ENCODE peak calls at places on chromosomes 5 and 9, in eight cellular contexts. P is left kidney, D is activated gamma-delta T cell treated with Interleukin-2 at 50 U/mL for 16 hours, H is heart right ventricle, A is neural crest cell, I is fibroblast of the aortic adventitia, S is pulmonary artery endothelial cell, T is T1000. B is an unnamed sample.

GRCh38 chr9:14315754-14316573 is 2.0 kb upstream of the NFIB start:
- DNase-seq in S (no peak), P (peak), D (no peak), T (no peak), H (no peak), A (no peak), I (peak), B (peak)

GRCh38 chr9:91420471-91421021 is 3.1 kb downstream of the NFIL3 start:
- DNase-seq in D (no peak), S (no peak), I (peak), H (no peak), T (no peak), P (no peak), A (no peak), B (no peak)

GRCh38 chr5:22627029-22627428 is 226.1 kb downstream of the CDH12 start:
- DNase-seq in A (no peak), T (no peak), I (no peak), P (no peak), S (no peak), D (no peak), H (no peak), B (no peak)

GRCh38 chr9:121688149-121688680 is 36.8 kb downstream of the DAB2IP start:
- DNase-seq in I (no peak), H (no peak), P (no peak), D (no peak), T (no peak), S (no peak), A (no peak), B (no peak)

GRCh38 chr9:119963798-119964372 is 594.6 kb upstream of the BRINP1 start:
- DNase-seq in P (peak), A (no peak), H (no peak), I (peak), T (peak), D (no peak), S (no peak), B (no peak)

GRCh38 chr5:112724901-112725300 is 12.8 kb upstream of the APC start:
- DNase-seq in A (no peak), D (no peak), H (no peak), P (no peak), I (no peak), S (no peak), T (no peak), B (no peak)

GRCh38 chr9:128902351-128903078 is 18.3 kb upstream of the PHYHD1 start:
- DNase-seq in P (no peak), H (no peak), D (peak), S (no peak), I (no peak), T (no peak), A (no peak), B (no peak)

GRCh38 chr5:1831677-1832313 is 30.6 kb downstream of the NDUFS6 start:
- DNase-seq in H (no peak), P (no peak), I (no peak), A (no peak), T (no peak), D (no peak), S (no peak), B (no peak)

GRCh38 chr9:5582835-5583195 is 46.1 kb upstream of the RIC1 start:
- DNase-seq in T (no peak), S (peak), A (no peak), D (no peak), P (peak), H (peak), I (peak), B (no peak)

GRCh38 chr5:10703676-10704075 is 57.4 kb downstream of the DAP start:
- DNase-seq in H (no peak), P (no peak), D (no peak), S (no peak), T (no peak), I (no peak), A (no peak), B (no peak)

GRCh38 chr5:52069997-52070396 is 686.7 kb downstream of the ISL1 start:
- DNase-seq in A (no peak), D (no peak), I (no peak), T (no peak), H (no peak), S (no peak), P (no peak), B (no peak)

GRCh38 chr9:131809941-131810344 is 70.1 kb upstream of the RAPGEF1 start:
- DNase-seq in T (no peak), S (no peak), P (no peak), H (no peak), I (peak), A (no peak), D (no peak), B (no peak)

GRCh38 chr5:159571501-159572244 is 241.4 kb upstream of the IL12B start:
- DNase-seq in I (no peak), D (no peak), A (no peak), S (no peak), T (no peak), H (no peak), P (no peak), B (no peak)

GRCh38 chr5:172129174-172129764 is 58.8 kb downstream of the STK10 start:
- DNase-seq in A (no peak), P (no peak), S (no peak), T (no peak), D (no peak), H (no peak), I (no peak), B (no peak)

GRCh38 chr5:93581738-93582414 is 857 bp upstream of the NR2F1-AS1 start:
- DNase-seq in H (no peak), T (peak), I (peak), S (no peak), D (no peak), A (no peak), P (peak), B (no peak)

GRCh38 chr5:61842840-61843239 is 463.2 kb upstream of the KIF2A start:
- DNase-seq in I (no peak), P (no peak), T (no peak), H (no peak), A (no peak), S (no peak), D (no peak), B (no peak)

GRCh38 chr5:134275822-134276221 is 49.9 kb upstream of the PPP2CA start:
- DNase-seq in D (no peak), T (no peak), P (peak), I (no peak), A (no peak), H (no peak), S (no peak), B (no peak)

GRCh38 chr5:130000460-130000859 is 96.2 kb downstream of the CHSY3 start:
- DNase-seq in A (no peak), S (no peak), I (no peak), H (no peak), P (peak), T (no peak), D (no peak), B (no peak)

GRCh38 chr5:10439692-10440091 is 2.0 kb upstream of the ROPN1L start:
- DNase-seq in I (no peak), P (no peak), A (no peak), S (no peak), D (no peak), H (no peak), T (no peak), B (no peak)

GRCh38 chr5:2818936-2819335 is 67.5 kb upstream of the IRX2 start:
- DNase-seq in H (no peak), P (no peak), S (no peak), T (no peak), A (no peak), I (no peak), D (no peak), B (no peak)

B was measured in HuH-7.5.